ENCODE peak calls at places on chromosomes 3 and 15, in nine cellular contexts. D is AG04450, Y is psoas muscle, V is Peyer's patch, R is tibial artery, H is small intestine, I is adrenal gland, L is neural progenitor cell, W is ovary. U is an unnamed sample.

GRCh38 chr15:37109952-37110630 is 9.7 kb upstream of the MEIS2 start:
- DNase-seq in D (no peak), Y (peak; percentile 64), V (no peak), R (no peak), H (peak; percentile 54), I (peak; percentile 81), L (peak; percentile 75), W (no peak), U (peak; percentile 55)

GRCh38 chr3:182795383-182795782 is 2.1 kb downstream of the ATP11B start:
- DNase-seq in D (no peak), Y (no peak), V (peak; percentile 65), R (no peak), H (peak; percentile 70), I (no peak), L (no peak), W (no peak), U (no peak)

GRCh38 chr3:141815667-141816066 is 52.5 kb downstream of the GRK7 start:
- DNase-seq in D (no peak), Y (no peak), V (no peak), R (no peak), H (no peak), I (no peak), L (no peak), W (no peak), U (no peak)

GRCh38 chr3:141578197-141578596 is 91.4 kb downstream of the RASA2 start:
- DNase-seq in D (peak; percentile 21), Y (no peak), V (no peak), R (no peak), H (peak; percentile 15), I (no peak), L (no peak), W (no peak), U (no peak)

GRCh38 chr3:102163818-102164154 is 271.0 kb upstream of the ZPLD1 start:
- DNase-seq in D (no peak), Y (no peak), V (no peak), R (no peak), H (no peak), I (no peak), L (no peak), W (no peak), U (no peak)

GRCh38 chr3:12916159-12916558 is 74.8 kb upstream of the RPL32 start:
- DNase-seq in D (no peak), Y (no peak), V (peak; percentile 74), R (no peak), H (peak; percentile 32), I (no peak), L (no peak), W (no peak), U (no peak)

GRCh38 chr3:42028474-42028873 is 62.7 kb upstream of the TRAK1 start:
- DNase-seq in D (no peak), Y (no peak), V (peak; percentile 29), R (no peak), H (no peak), I (peak; percentile 4), L (no peak), W (no peak), U (no peak)

GRCh38 chr3:114756506-114757279 is 390.4 kb downstream of the ZBTB20 start:
- DNase-seq in D (no peak), Y (no peak), V (no peak), R (no peak), H (no peak), I (no peak), L (no peak), W (no peak), U (peak; percentile 23)

GRCh38 chr3:139100821-139101220 is 56.1 kb upstream of the PRR23C start:
- DNase-seq in D (no peak), Y (no peak), V (no peak), R (no peak), H (no peak), I (no peak), L (no peak), W (no peak), U (no peak)

GRCh38 chr3:149547954-149548728 is 73.6 kb downstream of the TM4SF4 start:
- DNase-seq in D (peak; percentile 77), Y (peak; percentile 43), V (no peak), R (peak; percentile 51), H (no peak), I (peak; percentile 81), L (no peak), W (peak; percentile 56), U (no peak)

GRCh38 chr3:44893097-44893496 is 18.7 kb downstream of the TGM4 start:
- DNase-seq in D (peak; percentile 43), Y (no peak), V (no peak), R (no peak), H (no peak), I (no peak), L (no peak), W (no peak), U (no peak)

GRCh38 chr3:183449391-183449790 is 21.0 kb upstream of the MCF2L2 start:
- DNase-seq in D (no peak), Y (no peak), V (no peak), R (no peak), H (no peak), I (peak; percentile 38), L (peak; percentile 66), W (no peak), U (no peak)

GRCh38 chr3:117486709-117487394 is 777.3 kb downstream of the TUSC7 start:
- DNase-seq in D (no peak), Y (no peak), V (no peak), R (no peak), H (no peak), I (no peak), L (peak; percentile 35), W (no peak), U (no peak)

DNA sequence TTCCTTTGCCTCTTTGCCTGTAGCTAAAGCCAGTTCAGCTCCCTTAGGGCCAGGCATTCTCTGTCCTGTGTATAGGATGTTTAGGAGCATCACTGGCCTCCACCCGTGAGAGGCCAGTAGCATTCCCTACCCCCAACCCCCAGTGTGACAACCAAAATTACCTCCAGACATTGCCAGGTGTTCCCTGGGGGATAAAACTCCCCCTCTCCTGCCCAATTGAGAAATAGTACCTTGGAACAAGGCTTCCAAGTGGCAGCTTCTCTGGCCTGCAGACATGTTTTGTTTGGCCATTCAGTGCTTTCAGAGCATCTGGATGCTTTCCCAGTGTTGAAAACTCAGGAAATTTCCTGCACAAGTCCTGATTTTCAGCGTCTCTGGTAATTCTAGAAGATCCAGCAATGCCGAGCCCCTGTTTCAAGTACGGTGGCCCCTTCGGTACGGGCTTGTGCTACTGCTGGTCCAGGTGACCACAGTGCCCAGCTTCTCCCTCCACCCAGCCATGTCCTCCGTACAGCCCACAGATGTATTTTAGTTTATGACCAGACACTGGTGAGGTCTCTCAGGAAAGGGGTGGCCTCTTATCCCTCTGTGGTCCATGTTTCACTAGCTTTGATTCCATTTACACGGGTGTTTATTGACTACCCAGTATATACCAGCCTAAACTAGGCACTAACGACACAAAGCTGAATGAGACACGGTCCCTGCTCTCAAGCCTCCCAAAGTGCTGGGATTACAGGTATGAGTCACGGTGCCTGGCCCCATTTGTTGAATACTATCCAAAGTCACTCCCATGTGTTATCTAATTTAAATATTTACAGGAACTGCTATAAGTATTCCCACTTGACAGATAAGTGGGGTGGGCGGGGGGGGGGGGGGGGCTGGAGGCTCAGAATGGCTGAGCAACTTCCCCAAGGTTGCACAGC is 125.4 kb upstream of the RAD18 start:
- DNase-seq in D (no peak), Y (no peak), V (no peak), R (peak; percentile 42), H (peak; percentile 64), I (peak; percentile 49), L (no peak), W (no peak), U (no peak)
- H3K27ac ChIP-seq in D (no peak overlapping the region), Y (no peak overlapping the region), V (no peak overlapping the region), R (peak overlapping the region; percentile 68), H (no peak overlapping the region), I (no peak overlapping the region), L (no peak overlapping the region), W (peak overlapping the region; percentile 38), U (no peak overlapping the region)

GRCh38 chr3:196740476-196741400 is 1.1 kb downstream of the PAK2 start:
- DNase-seq in D (no peak), Y (peak; percentile 16), V (no peak), R (no peak), H (peak; percentile 35), I (peak; percentile 33), L (peak; percentile 69), W (peak; percentile 26), U (peak; percentile 19)
- H3K27me3 ChIP-seq in D (no peaks in the 10 kb centered on the region), Y (no peaks in the 10 kb centered on the region), V (no peaks in the 10 kb centered on the region), R (no peaks in the 10 kb centered on the region), H (no peaks in the 10 kb centered on the region), I (no peaks in the 10 kb centered on the region), L (no peaks in the 10 kb centered on the region), W (no peaks in the 10 kb centered on the region), U (no peaks in the 10 kb centered on the region)

DNA sequence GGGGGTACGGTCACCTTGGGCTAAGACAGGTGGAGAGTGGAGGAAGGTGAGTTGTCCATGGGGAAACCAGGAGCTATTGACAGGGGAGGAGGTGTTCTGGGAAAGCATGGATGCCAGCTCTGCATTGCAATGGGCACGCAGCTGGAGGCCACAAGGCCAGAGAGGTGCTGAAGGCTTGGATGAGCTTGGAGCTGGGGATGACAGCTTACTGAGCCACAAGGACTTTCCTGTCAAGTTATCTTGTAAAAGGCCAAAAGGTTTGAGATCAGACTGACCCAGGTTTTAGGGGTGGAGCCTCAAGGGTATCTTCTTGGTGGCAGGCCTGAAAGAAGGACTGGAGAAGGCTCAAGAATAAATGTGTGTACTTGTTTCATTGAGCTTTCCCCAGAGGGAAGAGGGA is 115.2 kb downstream of the ASB7 start:
- DNase-seq in D (no peak), Y (no peak), V (no peak), R (no peak), H (no peak), I (no peak), L (no peak), W (no peak), U (no peak)
- H3K27ac ChIP-seq in D (no peak overlapping the region), Y (no peak overlapping the region), V (no peak overlapping the region), R (no peak overlapping the region), H (peak overlapping the region; percentile 73), I (no peak overlapping the region), L (no peak overlapping the region), W (no peak overlapping the region), U (no peak overlapping the region)

GRCh38 chr3:169666501-169667379 is 3.2 kb upstream of the MECOM start:
- DNase-seq in D (no peak), Y (no peak), V (no peak), R (no peak), H (no peak), I (no peak), L (peak; percentile 56), W (no peak), U (no peak)

GRCh38 chr3:169664034-169664820 is 715 bp upstream of the MECOM start:
- DNase-seq in D (no peak), Y (no peak), V (peak; percentile 46), R (no peak), H (no peak), I (no peak), L (peak; percentile 36), W (no peak), U (peak; percentile 26)

GRCh38 chr3:169666079-169666436 is 2.5 kb upstream of the MECOM start:
- DNase-seq in D (no peak), Y (no peak), V (no peak), R (no peak), H (no peak), I (no peak), L (peak; percentile 38), W (no peak), U (no peak)

GRCh38 chr3:169667380-169667671 is 3.8 kb upstream of the MECOM start:
- DNase-seq in D (no peak), Y (no peak), V (no peak), R (no peak), H (no peak), I (no peak), L (no peak), W (no peak), U (no peak)

GRCh38 chr3:169665264-169666078 is 2.0 kb upstream of the MECOM start:
- DNase-seq in D (no peak), Y (no peak), V (no peak), R (no peak), H (no peak), I (no peak), L (peak; percentile 49), W (no peak), U (no peak)
- H3K27me3 ChIP-seq in D (peaks cover 59% of the 10 kb centered on the region), Y (peaks cover 95% of the 10 kb centered on the region), V (no peaks in the 10 kb centered on the region), R (peaks cover 80% of the 10 kb centered on the region), H (no peaks in the 10 kb centered on the region), I (peaks cover 86% of the 10 kb centered on the region), L (peaks cover 77% of the 10 kb centered on the region), W (no peaks in the 10 kb centered on the region), U (peaks cover 49% of the 10 kb centered on the region)